ENCODE peak calls at places on chromosomes 3 and 15, in four cellular contexts. Z is HL-60, A is K562, P is GM12878. K is an unnamed sample.

GRCh38 chr3:43465109-43465508 is 156.7 kb downstream of the ANO10 start:
- DNase-seq in Z (no peak), A (no peak), P (no peak), K (no peak)

GRCh38 chr3:9036327-9037112 is 73.2 kb upstream of the RAD18 start:
- DNase-seq in Z (no peak), A (no peak), P (no peak), K (no peak)

GRCh38 chr15:90221251-90221900 is 12.4 kb downstream of the CIB1 start:
- DNase-seq in Z (peak), A (no peak), P (no peak), K (peak)

GRCh38 chr3:32127219-32127826 is 20.9 kb downstream of the GPD1L start:
- DNase-seq in Z (no peak), A (no peak), P (no peak), K (no peak)

GRCh38 chr3:52798978-52799476 is 4.4 kb downstream of the ITIH3 start:
- DNase-seq in Z (peak), A (peak), P (no peak), K (peak)

GRCh38 chr15:89851665-89852341 is 37.2 kb upstream of the ANPEP start:
- DNase-seq in Z (no peak), A (no peak), P (peak), K (no peak)

GRCh38 chr15:62896969-62897486 is 145.5 kb upstream of the TPM1 start:
- DNase-seq in Z (no peak), A (peak), P (no peak), K (no peak)

GRCh38 chr3:61938878-61939549 is 377.6 kb downstream of the PTPRG start:
- DNase-seq in Z (no peak), A (no peak), P (no peak), K (no peak)

GRCh38 chr15:91982401-91982800 is 128.9 kb downstream of the SLCO3A1 start:
- DNase-seq in Z (no peak), A (no peak), P (no peak), K (no peak)

GRCh38 chr3:128484404-128485282 is 8.4 kb downstream of the GATA2 start:
- DNase-seq in Z (no peak), A (no peak), P (no peak), K (no peak)

GRCh38 chr3:117706037-117706436 is 996.5 kb downstream of the TUSC7 start:
- DNase-seq in Z (no peak), A (no peak), P (no peak), K (no peak)

GRCh38 chr15:78850926-78851600 is 21.6 kb upstream of the MORF4L1 start:
- DNase-seq in Z (no peak), A (no peak), P (no peak), K (no peak)

GRCh38 chr3:48663489-48664312 is 1.0 kb upstream of the CELSR3 start:
- DNase-seq in Z (peak), A (peak), P (peak), K (peak)

GRCh38 chr3:153026026-153026425 is 136.0 kb upstream of the RAP2B start:
- DNase-seq in Z (no peak), A (no peak), P (no peak), K (no peak)

GRCh38 chr3:58039609-58040008 is 31.4 kb downstream of the FLNB start:
- DNase-seq in Z (no peak), A (no peak), P (no peak), K (no peak)

GRCh38 chr3:3799173-3800075 is at the start of gene LRRN1:
- DNase-seq in Z (peak), A (no peak), P (no peak), K (peak)

GRCh38 chr3:189132125-189132744 is 39.5 kb upstream of the TPRG1 start:
- DNase-seq in Z (peak), A (no peak), P (peak), K (no peak)

GRCh38 chr3:183330881-183331280 is 77.8 kb downstream of the B3GNT5 start:
- DNase-seq in Z (no peak), A (peak), P (no peak), K (no peak)

GRCh38 chr3:172102123-172102882 is 62.9 kb downstream of the FNDC3B start:
- DNase-seq in Z (peak), A (no peak), P (no peak), K (no peak)

GRCh38 chr3:42705039-42705767 is 2.6 kb upstream of the HHATL start:
- DNase-seq in Z (no peak), A (no peak), P (no peak), K (peak)

GRCh38 chr15:34609658-34610057 is 26.2 kb upstream of the GOLGA8B start:
- DNase-seq in Z (peak), A (no peak), P (peak), K (no peak)

GRCh38 chr15:43121863-43122262 is 11.5 kb upstream of the TMEM62 start:
- DNase-seq in Z (no peak), A (no peak), P (no peak), K (no peak)

GRCh38 chr15:43118276-43118675 is 12.4 kb upstream of the UBR1 start:
- DNase-seq in Z (no peak), A (no peak), P (no peak), K (no peak)

GRCh38 chr15:43118829-43119228 is 13.0 kb upstream of the UBR1 start:
- DNase-seq in Z (no peak), A (no peak), P (no peak), K (no peak)
- TF ChIP-seq SPI1 in Z (no peak), A (no peak), P (no peak), K (no peak)

GRCh38 chr3:77038468-77038927 is 1.4 kb upstream of the ROBO2 start:
- DNase-seq in Z (peak), A (peak), P (no peak), K (no peak)
- TF ChIP-seq SPI1 in Z (no peak), A (no peak), P (no peak), K (no peak)

DNA sequence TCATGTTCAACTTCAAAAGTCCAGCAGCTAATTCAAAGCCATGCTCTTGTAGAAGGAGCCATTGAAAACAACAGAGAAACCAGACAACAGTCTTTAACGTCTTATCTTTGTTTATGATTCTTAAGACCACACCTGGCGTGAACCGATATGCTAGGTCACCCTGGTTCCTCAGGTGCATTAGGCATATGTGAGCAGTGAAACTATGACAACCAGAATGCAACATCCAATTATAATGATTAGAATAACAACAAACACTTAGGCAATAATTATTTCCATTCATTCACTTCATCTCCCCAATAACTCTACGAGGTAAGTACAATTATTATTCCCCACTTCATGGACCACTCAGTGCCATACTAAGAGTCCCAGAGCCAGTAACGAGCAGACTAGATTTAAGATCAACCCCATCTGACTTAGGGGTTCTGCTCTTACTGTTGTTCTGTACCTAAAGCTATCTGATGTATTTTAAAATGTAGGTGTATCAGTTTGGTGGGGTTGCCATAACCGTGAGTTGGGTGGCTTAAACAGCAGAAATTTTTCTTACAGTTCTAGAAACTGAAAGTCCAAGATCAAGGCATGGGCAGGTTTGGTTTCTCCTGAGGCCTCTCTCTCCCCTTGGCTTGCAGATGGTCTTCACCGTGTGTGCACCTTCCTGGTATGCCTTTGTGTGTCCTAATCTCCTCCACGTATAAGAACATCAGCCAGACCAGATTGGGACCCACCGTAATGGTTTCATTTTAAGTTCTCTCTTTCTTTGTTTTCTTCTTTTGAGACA is 997.8 kb upstream of the CFAP20DC start:
- DNase-seq in Z (no peak), A (no peak), P (no peak), K (no peak)
- TF ChIP-seq SPI1 in Z (no peak), A (no peak), P (no peak), K (no peak)

GRCh38 chr15:82851981-82852511 is 42.6 kb downstream of the WHAMM start:
- DNase-seq in Z (no peak), A (no peak), P (no peak), K (no peak)
- TF ChIP-seq SPI1 in Z (no peak), A (no peak), P (no peak), K (no peak)

DNA sequence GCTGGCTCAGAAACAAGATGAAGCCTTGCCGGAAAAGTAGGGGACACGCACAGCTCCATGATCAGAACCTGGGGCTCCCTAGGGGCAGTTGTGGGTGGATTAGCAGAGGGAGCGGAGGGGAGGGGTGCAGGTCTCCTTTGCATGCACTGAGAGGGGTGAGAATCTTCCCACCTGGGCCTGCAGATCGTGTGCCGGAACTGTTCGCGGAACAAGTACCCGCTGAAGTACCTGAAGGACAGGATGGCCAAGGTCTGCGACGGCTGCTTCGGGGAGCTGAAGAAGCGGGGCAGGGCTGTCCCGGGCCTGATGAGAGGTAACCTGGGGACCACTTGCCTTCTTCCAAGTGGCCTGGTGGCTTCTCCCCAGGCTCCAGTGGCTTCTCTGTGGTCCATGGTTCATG is 24.5 kb upstream of the NR2C2 start:
- DNase-seq in Z (no peak), A (no peak), P (no peak), K (no peak)
- TF ChIP-seq SPI1 in Z (no peak), A (no peak), P (no peak), K (no peak)